ENCODE peak calls at places on chromosomes 7 and 10, in six cellular contexts. Y, Z, B, W, S and A are unnamed samples.

GRCh38 chr10:22229756-22230330 is 12.0 kb upstream of the EBLN1 start:
- DNase-seq in Y (no peak), Z (peak), B (no peak), W (no peak), S (no peak), A (no peak)

GRCh38 chr7:82411732-82412131 is 31.8 kb downstream of the CACNA2D1 start:
- DNase-seq in Y (no peak), Z (no peak), B (no peak), W (no peak), S (no peak), A (no peak)

GRCh38 chr10:45558406-45558805 is 114.2 kb downstream of the ZFAND4 start:
- DNase-seq in Y (no peak), Z (no peak), B (no peak), W (no peak), S (no peak), A (no peak)

GRCh38 chr10:78316451-78316931 is 282.8 kb downstream of the RPS24 start:
- DNase-seq in Y (peak), Z (peak), B (no peak), W (no peak), S (no peak), A (no peak)

GRCh38 chr7:23863209-23863798 is 153.3 kb downstream of the STK31 start:
- DNase-seq in Y (peak), Z (peak), B (no peak), W (peak), S (peak), A (no peak)

GRCh38 chr10:18229839-18230238 is 89.6 kb downstream of the CACNB2 start:
- DNase-seq in Y (no peak), Z (peak), B (no peak), W (no peak), S (no peak), A (no peak)

GRCh38 chr7:128259131-128260056 is 18.3 kb downstream of the LEP start:
- DNase-seq in Y (peak), Z (peak), B (no peak), W (no peak), S (no peak), A (no peak)

GRCh38 chr10:131943021-131943814 is 38.5 kb downstream of the BNIP3 start:
- DNase-seq in Y (no peak), Z (no peak), B (no peak), W (peak), S (no peak), A (no peak)

GRCh38 chr10:132986978-132987377 is 44.6 kb upstream of the CFAP46 start:
- DNase-seq in Y (no peak), Z (no peak), B (no peak), W (no peak), S (no peak), A (no peak)

GRCh38 chr7:4958477-4959301 is at the start of gene MMD2:
- DNase-seq in Y (peak), Z (no peak), B (no peak), W (no peak), S (no peak), A (no peak)